ENCODE peak calls at places on chromosomes 4 and X, in four cellular contexts. T is A549, M is HCT116, F is HepG2. P is an unnamed sample.
A peak's percentile ranks its signal among the peaks of the same experiment; 100 is the strongest.

GRCh38 chr4:176791591-176792347 is 953 bp downstream of the VEGFC start:
- DNase-seq in T (peak; percentile 45), M (no peak), F (no peak), P (peak; percentile 72)

GRCh38 chrX:153816821-153817220 is 13.5 kb downstream of the PDZD4 start:
- DNase-seq in T (no peak), M (no peak), F (no peak), P (no peak)

GRCh38 chrX:10045327-10046000 is 78.3 kb downstream of the CLDN34 start:
- DNase-seq in T (no peak), M (no peak), F (no peak), P (peak; percentile 86)

GRCh38 chr4:73740353-73740778 is at the start of gene CXCL8:
- DNase-seq in T (peak; percentile 90), M (peak; percentile 76), F (peak; percentile 53), P (peak; percentile 94)

GRCh38 chrX:139077303-139078131 is 366.0 kb upstream of the FGF13 start:
- DNase-seq in T (peak; percentile 2), M (no peak), F (no peak), P (no peak)

GRCh38 chrX:30161043-30161442 is 54.3 kb upstream of the MAGEB2 start:
- DNase-seq in T (no peak), M (no peak), F (no peak), P (no peak)

GRCh38 chr4:36187723-36188333 is 56.5 kb downstream of the ARAP2 start:
- DNase-seq in T (peak; percentile 20), M (peak; percentile 3), F (peak; percentile 1), P (peak; percentile 1)

GRCh38 chr4:113682730-113683129 is 78.8 kb downstream of the CAMK2D start:
- DNase-seq in T (no peak), M (no peak), F (no peak), P (no peak)

GRCh38 chr4:156560701-156561100 is 410.9 kb downstream of the PDGFC start:
- DNase-seq in T (no peak), M (no peak), F (no peak), P (no peak)

GRCh38 chr4:15755781-15756180 is 22.3 kb upstream of the CD38 start:
- DNase-seq in T (no peak), M (no peak), F (no peak), P (no peak)

GRCh38 chrX:65821721-65822496 is 154.5 kb downstream of the MSN start:
- DNase-seq in T (no peak), M (no peak), F (no peak), P (no peak)

GRCh38 chr4:22515888-22516541 is at the start of gene ADGRA3:
- DNase-seq in T (peak; percentile 63), M (no peak), F (peak; percentile 56), P (peak; percentile 81)

GRCh38 chr4:121946644-121947043 is 5.2 kb downstream of the TRPC3 start:
- DNase-seq in T (no peak), M (no peak), F (no peak), P (no peak)

GRCh38 chrX:49040376-49040955 is 2.7 kb downstream of the TFE3 start:
- DNase-seq in T (peak; percentile 24), M (no peak), F (no peak), P (peak; percentile 30)

GRCh38 chr4:46386570-46386969 is 3.4 kb downstream of the GABRA2 start:
- DNase-seq in T (no peak), M (no peak), F (peak; percentile 28), P (no peak)

GRCh38 chr4:85265234-85265633 is 209.7 kb upstream of the ARHGAP24 start:
- DNase-seq in T (no peak), M (no peak), F (no peak), P (no peak)

GRCh38 chr4:78768447-78769177 is 7.5 kb upstream of the BMP2K start:
- DNase-seq in T (peak; percentile 3), M (no peak), F (peak; percentile 53), P (no peak)

DNA sequence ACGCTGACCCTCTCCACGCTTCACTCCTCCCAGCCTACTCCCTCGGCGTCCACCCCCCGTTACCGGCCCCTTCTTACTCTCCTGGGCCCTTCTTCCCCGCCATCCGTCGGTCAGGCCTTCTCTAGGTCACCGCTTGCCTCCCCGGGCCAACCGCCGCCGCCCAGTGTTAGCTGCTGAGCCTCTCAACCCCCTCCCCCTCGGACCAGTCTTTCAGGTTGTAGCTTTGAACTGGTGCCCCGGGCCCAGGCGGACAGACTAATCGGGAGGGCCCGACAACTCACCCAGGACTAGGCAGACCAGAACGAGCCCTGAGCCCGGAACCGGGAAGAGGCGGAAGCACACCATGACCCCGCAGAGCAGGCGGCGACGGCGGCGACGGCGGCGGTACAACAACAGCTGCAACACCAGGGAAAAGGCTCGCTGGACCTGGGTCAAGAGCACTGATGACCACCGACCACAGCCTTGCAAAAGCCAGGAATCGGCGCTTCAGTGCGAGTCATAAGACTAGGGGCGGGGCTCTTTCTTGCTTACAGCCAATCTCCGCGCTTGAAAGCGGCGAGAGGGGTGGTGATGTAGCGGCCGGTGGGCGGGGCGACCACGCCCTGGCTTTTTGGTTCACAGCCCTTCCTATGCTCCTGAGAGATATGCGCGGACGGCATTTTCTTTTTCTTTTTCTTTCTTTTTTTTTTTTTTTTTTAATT is at the start of gene LAMP2:
- DNase-seq in T (peak; percentile 88), M (peak; percentile 69), F (peak; percentile 86), P (peak; percentile 86)
- TF ChIP-seq POLR2A in T (peak; percentile 83), M (peak; percentile 30), F (peak; percentile 97), P (peak; percentile 82)

DNA sequence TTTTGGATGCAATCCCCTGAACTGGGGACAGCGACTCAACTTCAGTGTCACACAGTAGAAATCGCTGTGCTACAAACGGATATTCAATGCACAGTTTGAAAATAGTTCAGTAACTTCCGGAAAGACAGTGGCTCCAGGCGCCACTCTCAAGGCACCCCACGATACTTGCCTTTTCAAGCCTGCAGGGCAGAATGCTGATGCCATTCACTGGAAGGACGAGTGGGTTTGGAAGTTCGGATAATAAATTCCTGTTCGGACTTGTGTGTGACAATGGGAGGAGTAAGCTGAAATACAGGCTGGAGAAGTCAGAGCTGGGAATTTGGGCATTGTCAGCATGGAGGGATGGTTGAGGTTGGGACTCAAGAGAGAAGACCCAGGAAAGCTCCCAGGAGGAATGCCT is 64.3 kb upstream of the HELT start:
- DNase-seq in T (no peak), M (no peak), F (no peak), P (no peak)
- TF ChIP-seq MAX in T (no peak), M (no peak), F (no peak), P (no peak)

DNA sequence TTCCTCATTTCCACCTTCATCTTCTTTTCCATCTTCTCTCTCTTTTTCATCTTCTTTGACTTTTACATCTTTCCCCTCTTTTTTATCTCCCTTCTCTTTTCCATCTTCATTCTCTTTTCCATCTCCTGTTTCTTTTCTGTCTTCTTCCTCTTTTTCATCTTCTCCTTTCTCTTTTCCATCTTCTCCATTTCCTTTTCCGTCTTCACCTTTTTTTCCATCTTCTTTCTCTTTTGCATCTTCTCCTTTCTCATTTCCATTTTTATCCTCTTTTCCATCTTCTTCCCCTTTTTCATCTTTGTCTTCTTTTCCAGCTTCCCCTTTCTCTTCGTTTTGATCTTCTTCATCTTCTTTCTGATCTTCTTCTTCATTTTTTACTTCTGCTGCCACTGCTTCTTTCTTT is 87.0 kb downstream of the HMGN5 start:
- DNase-seq in T (no peak), M (no peak), F (no peak), P (no peak)
- TF ChIP-seq POLR2A in T (no peak), M (no peak), F (no peak), P (no peak)

DNA sequence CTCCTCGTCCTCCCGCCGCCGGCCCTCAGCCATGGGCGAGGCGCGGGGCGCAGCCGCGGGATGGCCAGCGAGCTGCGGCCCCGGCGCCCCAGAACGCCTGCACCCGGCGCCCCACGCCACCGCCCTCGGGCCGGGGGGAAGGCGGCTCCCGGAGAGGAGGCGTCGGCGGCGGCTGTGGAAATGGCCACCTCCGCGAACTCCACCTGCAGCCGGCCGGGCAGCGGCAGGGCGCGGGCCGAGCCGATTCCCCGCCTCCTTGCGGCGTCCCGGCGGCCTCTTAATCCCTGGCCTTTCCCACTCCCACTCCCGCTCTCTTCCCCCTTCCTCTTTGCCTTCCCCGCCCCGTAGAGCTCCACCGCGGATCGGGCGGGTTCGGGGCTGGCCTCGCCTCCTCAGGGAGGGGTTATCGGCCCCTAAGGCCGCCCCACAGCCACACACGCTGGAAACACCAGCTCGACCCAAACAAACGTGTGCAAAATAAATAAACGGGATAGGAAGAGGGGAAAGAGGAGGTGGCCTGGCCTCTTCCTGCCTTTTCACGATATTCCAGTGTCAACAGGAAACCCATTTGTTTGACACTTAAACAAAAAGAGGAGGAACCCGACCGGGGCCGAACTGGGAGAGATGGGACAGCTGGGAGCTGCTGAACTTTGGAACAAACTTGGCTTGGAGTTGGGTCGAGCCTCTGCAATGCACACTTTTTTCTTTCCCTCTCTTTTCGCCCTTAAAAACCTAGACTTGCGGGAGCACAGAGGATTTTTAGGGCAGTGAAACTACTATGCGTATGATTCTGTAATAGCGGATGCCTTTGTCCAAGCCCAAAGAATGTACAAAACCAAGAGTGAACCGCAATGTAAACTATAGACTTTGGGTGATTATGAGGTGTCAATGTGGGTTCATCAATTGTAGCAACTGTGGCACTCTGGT is at the start of gene SH3D19:
- DNase-seq in T (peak; percentile 84), M (peak; percentile 68), F (peak; percentile 99), P (peak; percentile 91)
- TF ChIP-seq MAX in T (peak; percentile 51), M (peak; percentile 58), F (peak; percentile 89), P (no peak)

GRCh38 chrX:54747713-54748393 is 50.2 kb downstream of the ITIH6 start:
- DNase-seq in T (no peak), M (no peak), F (no peak), P (no peak)

GRCh38 chrX:54746928-54747327 is 51.1 kb downstream of the ITIH6 start:
- DNase-seq in T (no peak), M (no peak), F (no peak), P (no peak)

GRCh38 chrX:54748626-54749025 is 49.4 kb downstream of the ITIH6 start:
- DNase-seq in T (no peak), M (no peak), F (no peak), P (no peak)

GRCh38 chrX:54745676-54746075 is 52.4 kb downstream of the ITIH6 start:
- DNase-seq in T (no peak), M (no peak), F (no peak), P (no peak)
- TF ChIP-seq POLR2A in T (no peak), M (no peak), F (no peak), P (no peak)

P was measured in endothelial cell of umbilical vein.